ENCODE peak calls at places on chromosomes 13 and 19, in nine cellular contexts. One of them, this sample, is unnamed.
A peak's percentile ranks its signal among the peaks of the same experiment; 100 is the strongest.

GRCh38 chr19:41928221-41928683 is at the start of gene ERFL:
- DNase-seq in fibroblast of the aortic adventitia: no peak
- DNase-seq in keratinocyte: no peak
- DNase-seq in epithelial cell of esophagus: no peak
- DNase-seq in CD8-positive, alpha-beta T cell: no peak
- DNase-seq in astrocyte: no peak
- DNase-seq in heart right ventricle: no peak
- DNase-seq in cardiac fibroblast: no peak
- DNase-seq in heart left ventricle: no peak
- DNase-seq in this sample: no peak

GRCh38 chr13:23969672-23970071 is 72.4 kb upstream of the C1QTNF9B start:
- DNase-seq in fibroblast of the aortic adventitia: peak; percentile 65
- DNase-seq in keratinocyte: no peak
- DNase-seq in epithelial cell of esophagus: no peak
- DNase-seq in CD8-positive, alpha-beta T cell: no peak
- DNase-seq in astrocyte: peak; percentile 30
- DNase-seq in heart right ventricle: no peak
- DNase-seq in cardiac fibroblast: peak; percentile 68
- DNase-seq in heart left ventricle: no peak
- DNase-seq in this sample: no peak

GRCh38 chr19:46660601-46661019 is 372 bp downstream of the DACT3 start:
- DNase-seq in fibroblast of the aortic adventitia: no peak
- DNase-seq in keratinocyte: no peak
- DNase-seq in epithelial cell of esophagus: no peak
- DNase-seq in CD8-positive, alpha-beta T cell: no peak
- DNase-seq in astrocyte: no peak
- DNase-seq in heart right ventricle: peak; percentile 44
- DNase-seq in cardiac fibroblast: no peak
- DNase-seq in heart left ventricle: peak; percentile 59
- DNase-seq in this sample: no peak

GRCh38 chr19:54364775-54365257 is at the start of gene LAIR1:
- DNase-seq in fibroblast of the aortic adventitia: no peak
- DNase-seq in keratinocyte: no peak
- DNase-seq in epithelial cell of esophagus: no peak
- DNase-seq in CD8-positive, alpha-beta T cell: peak; percentile 46
- DNase-seq in astrocyte: no peak
- DNase-seq in heart right ventricle: no peak
- DNase-seq in cardiac fibroblast: no peak
- DNase-seq in heart left ventricle: peak; percentile 65
- DNase-seq in this sample: no peak

GRCh38 chr19:23481043-23481442 is 85.8 kb upstream of the ZNF91 start:
- DNase-seq in fibroblast of the aortic adventitia: no peak
- DNase-seq in keratinocyte: peak; percentile 72
- DNase-seq in epithelial cell of esophagus: peak; percentile 73
- DNase-seq in CD8-positive, alpha-beta T cell: no peak
- DNase-seq in astrocyte: no peak
- DNase-seq in heart right ventricle: no peak
- DNase-seq in cardiac fibroblast: no peak
- DNase-seq in heart left ventricle: no peak
- DNase-seq in this sample: no peak

GRCh38 chr19:30841934-30842333 is 469.8 kb downstream of the ZNF536 start:
- DNase-seq in fibroblast of the aortic adventitia: no peak
- DNase-seq in keratinocyte: no peak
- DNase-seq in epithelial cell of esophagus: no peak
- DNase-seq in CD8-positive, alpha-beta T cell: no peak
- DNase-seq in astrocyte: no peak
- DNase-seq in heart right ventricle: no peak
- DNase-seq in cardiac fibroblast: no peak
- DNase-seq in heart left ventricle: no peak
- DNase-seq in this sample: no peak

GRCh38 chr19:20077791-20078463 is at the start of gene ZNF90:
- DNase-seq in fibroblast of the aortic adventitia: peak; percentile 94
- DNase-seq in keratinocyte: peak; percentile 71
- DNase-seq in epithelial cell of esophagus: peak; percentile 98
- DNase-seq in CD8-positive, alpha-beta T cell: peak; percentile 73
- DNase-seq in astrocyte: peak; percentile 93
- DNase-seq in heart right ventricle: peak; percentile 97
- DNase-seq in cardiac fibroblast: peak; percentile 85
- DNase-seq in heart left ventricle: peak; percentile 97
- DNase-seq in this sample: peak; percentile 91

GRCh38 chr13:32857077-32857476 is 159.1 kb upstream of the KL start:
- DNase-seq in fibroblast of the aortic adventitia: no peak
- DNase-seq in keratinocyte: no peak
- DNase-seq in epithelial cell of esophagus: no peak
- DNase-seq in CD8-positive, alpha-beta T cell: no peak
- DNase-seq in astrocyte: no peak
- DNase-seq in heart right ventricle: no peak
- DNase-seq in cardiac fibroblast: no peak
- DNase-seq in heart left ventricle: no peak
- DNase-seq in this sample: no peak

GRCh38 chr19:30172643-30173242 is 199.4 kb upstream of the ZNF536 start:
- DNase-seq in fibroblast of the aortic adventitia: no peak
- DNase-seq in keratinocyte: no peak
- DNase-seq in epithelial cell of esophagus: no peak
- DNase-seq in CD8-positive, alpha-beta T cell: no peak
- DNase-seq in astrocyte: no peak
- DNase-seq in heart right ventricle: no peak
- DNase-seq in cardiac fibroblast: no peak
- DNase-seq in heart left ventricle: no peak
- DNase-seq in this sample: no peak

GRCh38 chr19:54155694-54156093 is 3.8 kb downstream of the LENG1 start:
- DNase-seq in fibroblast of the aortic adventitia: no peak
- DNase-seq in keratinocyte: no peak
- DNase-seq in epithelial cell of esophagus: no peak
- DNase-seq in CD8-positive, alpha-beta T cell: no peak
- DNase-seq in astrocyte: no peak
- DNase-seq in heart right ventricle: no peak
- DNase-seq in cardiac fibroblast: no peak
- DNase-seq in heart left ventricle: no peak
- DNase-seq in this sample: no peak

GRCh38 chr19:33794578-33795369 is 1.9 kb upstream of the KCTD15 start:
- DNase-seq in fibroblast of the aortic adventitia: peak; percentile 55
- DNase-seq in keratinocyte: no peak
- DNase-seq in epithelial cell of esophagus: no peak
- DNase-seq in CD8-positive, alpha-beta T cell: no peak
- DNase-seq in astrocyte: no peak
- DNase-seq in heart right ventricle: no peak
- DNase-seq in cardiac fibroblast: peak; percentile 41
- DNase-seq in heart left ventricle: peak; percentile 58
- DNase-seq in this sample: no peak

GRCh38 chr13:27783111-27783510 is 9.2 kb upstream of the GSX1 start:
- DNase-seq in fibroblast of the aortic adventitia: peak; percentile 18
- DNase-seq in keratinocyte: no peak
- DNase-seq in epithelial cell of esophagus: peak; percentile 45
- DNase-seq in CD8-positive, alpha-beta T cell: no peak
- DNase-seq in astrocyte: no peak
- DNase-seq in heart right ventricle: no peak
- DNase-seq in cardiac fibroblast: peak; percentile 34
- DNase-seq in heart left ventricle: no peak
- DNase-seq in this sample: peak; percentile 13
- TF ChIP-seq CTCF in fibroblast of the aortic adventitia: peak; percentile 39
- TF ChIP-seq CTCF in keratinocyte: peak; percentile 39
- TF ChIP-seq CTCF in epithelial cell of esophagus: peak; percentile 69
- TF ChIP-seq CTCF in CD8-positive, alpha-beta T cell: no peak
- TF ChIP-seq CTCF in astrocyte: no peak
- TF ChIP-seq CTCF in heart right ventricle: no peak
- TF ChIP-seq CTCF in cardiac fibroblast: peak; percentile 25
- TF ChIP-seq CTCF in heart left ventricle: peak; percentile 45
- TF ChIP-seq CTCF in this sample: peak; percentile 43

DNA sequence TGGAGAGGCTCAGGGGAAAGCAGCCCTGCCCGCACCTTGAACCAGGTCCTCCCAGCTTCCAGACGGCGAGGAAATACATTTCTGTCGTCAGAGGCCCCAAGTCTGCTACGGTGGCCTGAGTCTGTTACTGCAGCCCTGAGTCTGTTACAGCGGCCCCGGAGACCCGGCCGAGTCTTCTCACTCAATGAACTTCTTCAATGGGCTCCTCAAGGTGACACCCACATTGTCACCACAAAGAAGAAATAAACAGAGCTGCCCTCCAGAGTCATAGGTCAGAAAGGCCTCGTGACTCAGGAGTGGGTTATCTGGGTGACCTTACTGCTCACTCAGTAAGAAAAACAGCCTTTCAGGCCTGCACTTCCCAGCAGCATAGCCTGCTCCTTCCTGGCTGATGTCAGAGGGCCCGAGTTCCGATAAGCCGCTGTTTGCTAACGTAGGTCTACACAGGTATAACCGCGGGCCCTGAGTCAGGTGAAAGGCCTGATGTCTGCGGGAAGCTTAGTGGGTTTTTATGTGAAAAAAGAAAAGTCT is 66.9 kb upstream of the TM9SF2 start:
- DNase-seq in fibroblast of the aortic adventitia: no peak
- DNase-seq in keratinocyte: no peak
- DNase-seq in epithelial cell of esophagus: no peak
- DNase-seq in CD8-positive, alpha-beta T cell: peak; percentile 71
- DNase-seq in astrocyte: no peak
- DNase-seq in heart right ventricle: no peak
- DNase-seq in cardiac fibroblast: no peak
- DNase-seq in heart left ventricle: no peak
- DNase-seq in this sample: no peak
- TF ChIP-seq CTCF in fibroblast of the aortic adventitia: no peak
- TF ChIP-seq CTCF in keratinocyte: no peak
- TF ChIP-seq CTCF in epithelial cell of esophagus: no peak
- TF ChIP-seq CTCF in CD8-positive, alpha-beta T cell: no peak
- TF ChIP-seq CTCF in astrocyte: no peak
- TF ChIP-seq CTCF in heart right ventricle: no peak
- TF ChIP-seq CTCF in cardiac fibroblast: no peak
- TF ChIP-seq CTCF in heart left ventricle: no peak
- TF ChIP-seq CTCF in this sample: peak; percentile 20

DNA sequence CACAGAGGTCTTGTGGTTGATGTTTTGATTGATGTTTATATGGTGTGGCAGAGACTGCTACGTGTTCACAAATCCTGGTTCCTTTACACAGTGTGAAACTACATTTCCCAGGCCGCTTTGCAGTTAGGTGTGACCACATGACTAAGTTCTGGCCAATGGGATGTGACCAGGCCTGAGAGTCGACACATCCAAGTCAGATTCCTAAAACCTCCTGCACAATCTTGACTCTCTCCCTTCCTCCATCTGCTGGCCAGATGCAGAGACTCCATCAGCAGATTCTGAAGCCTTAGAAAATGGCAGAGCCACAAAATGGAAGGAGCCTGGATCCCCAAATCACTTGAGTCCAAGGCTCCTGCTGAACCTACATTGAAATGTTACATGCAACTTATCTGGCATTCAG is 12.6 kb downstream of the CD37 start:
- DNase-seq in fibroblast of the aortic adventitia: peak; percentile 71
- DNase-seq in keratinocyte: no peak
- DNase-seq in epithelial cell of esophagus: peak; percentile 72
- DNase-seq in CD8-positive, alpha-beta T cell: no peak
- DNase-seq in astrocyte: peak; percentile 57
- DNase-seq in heart right ventricle: no peak
- DNase-seq in cardiac fibroblast: peak; percentile 66
- DNase-seq in heart left ventricle: no peak
- DNase-seq in this sample: peak; percentile 68
- TF ChIP-seq CTCF in fibroblast of the aortic adventitia: peak; percentile 30
- TF ChIP-seq CTCF in keratinocyte: peak; percentile 21
- TF ChIP-seq CTCF in epithelial cell of esophagus: peak; percentile 38
- TF ChIP-seq CTCF in CD8-positive, alpha-beta T cell: no peak
- TF ChIP-seq CTCF in astrocyte: peak; percentile 21
- TF ChIP-seq CTCF in heart right ventricle: no peak
- TF ChIP-seq CTCF in cardiac fibroblast: peak; percentile 7
- TF ChIP-seq CTCF in heart left ventricle: no peak
- TF ChIP-seq CTCF in this sample: peak; percentile 55

GRCh38 chr19:15475611-15476010 is 3.7 kb downstream of the PGLYRP2 start:
- DNase-seq in fibroblast of the aortic adventitia: no peak
- DNase-seq in keratinocyte: no peak
- DNase-seq in epithelial cell of esophagus: no peak
- DNase-seq in CD8-positive, alpha-beta T cell: no peak
- DNase-seq in astrocyte: no peak
- DNase-seq in heart right ventricle: no peak
- DNase-seq in cardiac fibroblast: no peak
- DNase-seq in heart left ventricle: no peak
- DNase-seq in this sample: no peak

GRCh38 chr19:15475169-15475568 is 4.1 kb downstream of the PGLYRP2 start:
- DNase-seq in fibroblast of the aortic adventitia: no peak
- DNase-seq in keratinocyte: no peak
- DNase-seq in epithelial cell of esophagus: no peak
- DNase-seq in CD8-positive, alpha-beta T cell: no peak
- DNase-seq in astrocyte: no peak
- DNase-seq in heart right ventricle: no peak
- DNase-seq in cardiac fibroblast: no peak
- DNase-seq in heart left ventricle: no peak
- DNase-seq in this sample: no peak

GRCh38 chr19:15476334-15476733 is 3.0 kb downstream of the PGLYRP2 start:
- DNase-seq in fibroblast of the aortic adventitia: no peak
- DNase-seq in keratinocyte: no peak
- DNase-seq in epithelial cell of esophagus: no peak
- DNase-seq in CD8-positive, alpha-beta T cell: no peak
- DNase-seq in astrocyte: no peak
- DNase-seq in heart right ventricle: no peak
- DNase-seq in cardiac fibroblast: no peak
- DNase-seq in heart left ventricle: no peak
- DNase-seq in this sample: no peak

GRCh38 chr19:15479391-15480345 is at the start of gene PGLYRP2:
- DNase-seq in fibroblast of the aortic adventitia: no peak
- DNase-seq in keratinocyte: no peak
- DNase-seq in epithelial cell of esophagus: peak; percentile 30
- DNase-seq in CD8-positive, alpha-beta T cell: no peak
- DNase-seq in astrocyte: no peak
- DNase-seq in heart right ventricle: no peak
- DNase-seq in cardiac fibroblast: peak; percentile 29
- DNase-seq in heart left ventricle: no peak
- DNase-seq in this sample: peak; percentile 9
- TF ChIP-seq CTCF in fibroblast of the aortic adventitia: peak; percentile 12
- TF ChIP-seq CTCF in keratinocyte: no peak
- TF ChIP-seq CTCF in epithelial cell of esophagus: peak; percentile 36
- TF ChIP-seq CTCF in CD8-positive, alpha-beta T cell: no peak
- TF ChIP-seq CTCF in astrocyte: no peak
- TF ChIP-seq CTCF in heart right ventricle: no peak
- TF ChIP-seq CTCF in cardiac fibroblast: no peak
- TF ChIP-seq CTCF in heart left ventricle: no peak
- TF ChIP-seq CTCF in this sample: peak; percentile 29

This sample was measured in HFFc6.